ENCODE peak calls at places on chromosomes 4 and X, in seven cellular contexts. M is neural progenitor cell, P is MM.1S, L is GM23338, Y is HCT116, C is PC-3, I is GM23248. V is an unnamed sample.

GRCh38 chr4:124903995-124904722 is 191.6 kb upstream of the ANKRD50 start:
- DNase-seq in M (peak), P (no peak), L (peak), Y (peak), C (peak), I (peak), V (peak)

GRCh38 chrX:127129510-127129909 is 310.0 kb downstream of the PRR32 start:
- DNase-seq in M (no peak), P (no peak), L (no peak), Y (no peak), C (peak), I (no peak), V (peak)

GRCh38 chr4:48752726-48753125 is 27.4 kb downstream of the FRYL start:
- DNase-seq in M (no peak), P (no peak), L (peak), Y (no peak), C (no peak), I (no peak), V (no peak)

GRCh38 chr4:5888222-5888701 is 4.6 kb downstream of the CRMP1 start:
- DNase-seq in M (peak), P (no peak), L (peak), Y (no peak), C (no peak), I (no peak), V (peak)

GRCh38 chr4:73245955-73246354 is 12.6 kb downstream of the ANKRD17 start:
- DNase-seq in M (no peak), P (no peak), L (no peak), Y (no peak), C (no peak), I (no peak), V (no peak)

GRCh38 chr4:136150046-136150445 is 1382.2 kb downstream of the PCDH18 start:
- DNase-seq in M (no peak), P (no peak), L (peak), Y (no peak), C (no peak), I (no peak), V (no peak)

GRCh38 chr4:169658970-169659735 is 38.8 kb downstream of the CLCN3 start:
- DNase-seq in M (peak), P (no peak), L (no peak), Y (no peak), C (peak), I (peak), V (no peak)

GRCh38 chr4:79958511-79959264 is 114.3 kb downstream of the ANTXR2 start:
- DNase-seq in M (no peak), P (no peak), L (no peak), Y (no peak), C (no peak), I (no peak), V (no peak)

GRCh38 chrX:153321381-153322105 is at the start of gene PNMA6F:
- DNase-seq in M (no peak), P (no peak), L (peak), Y (no peak), C (no peak), I (no peak), V (no peak)

GRCh38 chr4:54254116-54254914 is 25.2 kb downstream of the PDGFRA start:
- DNase-seq in M (no peak), P (no peak), L (no peak), Y (no peak), C (no peak), I (peak), V (no peak)

GRCh38 chr4:185201983-185202962 is 1.5 kb downstream of the CFAP97 start:
- DNase-seq in M (peak), P (no peak), L (peak), Y (no peak), C (no peak), I (peak), V (no peak)

GRCh38 chrX:154135458-154136229 is 8.4 kb upstream of the OPN1LW start:
- DNase-seq in M (no peak), P (no peak), L (no peak), Y (no peak), C (peak), I (peak), V (no peak)

GRCh38 chrX:110588853-110589252 is 206.8 kb downstream of the CHRDL1 start:
- DNase-seq in M (no peak), P (no peak), L (no peak), Y (no peak), C (no peak), I (no peak), V (peak)

GRCh38 chrX:17038681-17039161 is 92.3 kb downstream of the REPS2 start:
- DNase-seq in M (no peak), P (peak), L (no peak), Y (no peak), C (no peak), I (peak), V (no peak)

GRCh38 chr4:42412251-42412650 is 15.0 kb downstream of the SHISA3 start:
- DNase-seq in M (no peak), P (no peak), L (no peak), Y (no peak), C (peak), I (peak), V (no peak)

GRCh38 chr4:107363137-107363536 is 327.0 kb upstream of the DKK2 start:
- DNase-seq in M (no peak), P (no peak), L (no peak), Y (no peak), C (no peak), I (no peak), V (no peak)

GRCh38 chrX:154352012-154352401 is 22.4 kb downstream of the FLNA start:
- DNase-seq in M (no peak), P (no peak), L (no peak), Y (no peak), C (no peak), I (no peak), V (no peak)

GRCh38 chrX:51614353-51614752 is 4.4 kb downstream of the CENPVL3 start:
- DNase-seq in M (peak), P (peak), L (peak), Y (peak), C (peak), I (peak), V (peak)

GRCh38 chr4:304987-305680 is at the start of gene ZNF732:
- DNase-seq in M (no peak), P (no peak), L (peak), Y (no peak), C (no peak), I (peak), V (no peak)

GRCh38 chr4:173178144-173178543 is 9.5 kb downstream of the GALNT7 start:
- DNase-seq in M (no peak), P (no peak), L (no peak), Y (no peak), C (no peak), I (no peak), V (no peak)

GRCh38 chrX:152843852-152844251 is 13.0 kb downstream of the NSDHL start:
- DNase-seq in M (no peak), P (no peak), L (no peak), Y (no peak), C (no peak), I (no peak), V (no peak)

GRCh38 chr4:144655491-144655890 is 9.5 kb downstream of the HHIP start:
- DNase-seq in M (no peak), P (no peak), L (no peak), Y (no peak), C (no peak), I (peak), V (no peak)

GRCh38 chr4:54998991-54999390 is 126.4 kb downstream of the KDR start:
- DNase-seq in M (peak), P (no peak), L (peak), Y (no peak), C (peak), I (peak), V (peak)

GRCh38 chrX:107747596-107748161 is 27.9 kb downstream of the TSC22D3 start:
- DNase-seq in M (peak), P (no peak), L (no peak), Y (no peak), C (peak), I (peak), V (peak)

GRCh38 chr4:121243476-121243875 is 79.4 kb upstream of the TNIP3 start:
- DNase-seq in M (no peak), P (no peak), L (no peak), Y (no peak), C (no peak), I (peak), V (no peak)

GRCh38 chr4:67101612-67102011 is 443.7 kb downstream of the CENPC start:
- DNase-seq in M (no peak), P (no peak), L (no peak), Y (no peak), C (no peak), I (no peak), V (no peak)

GRCh38 chr4:76504613-76505465 is 69.8 kb downstream of the SHROOM3 start:
- DNase-seq in M (peak), P (peak), L (peak), Y (peak), C (peak), I (peak), V (peak)

GRCh38 chrX:132908891-132909290 is 49.5 kb downstream of the HS6ST2 start:
- DNase-seq in M (peak), P (no peak), L (no peak), Y (no peak), C (peak), I (no peak), V (no peak)

GRCh38 chr4:141078871-141079270 is 54.4 kb downstream of the RNF150 start:
- DNase-seq in M (no peak), P (no peak), L (no peak), Y (no peak), C (no peak), I (peak), V (no peak)

GRCh38 chr4:100797791-100798190 is 280.0 kb upstream of the EMCN start:
- DNase-seq in M (no peak), P (no peak), L (no peak), Y (no peak), C (no peak), I (no peak), V (no peak)

GRCh38 chrX:15512401-15512965 is 11.9 kb downstream of the BMX start:
- DNase-seq in M (no peak), P (no peak), L (no peak), Y (no peak), C (peak), I (peak), V (no peak)

GRCh38 chrX:16528620-16529019 is 121.3 kb upstream of the S100G start:
- DNase-seq in M (no peak), P (no peak), L (no peak), Y (no peak), C (no peak), I (no peak), V (no peak)

GRCh38 chr4:65819192-65819591 is 148.9 kb upstream of the EPHA5 start:
- DNase-seq in M (no peak), P (no peak), L (no peak), Y (no peak), C (no peak), I (no peak), V (no peak)

GRCh38 chr4:41580007-41580406 is 42.0 kb downstream of the LIMCH1 start:
- DNase-seq in M (no peak), P (no peak), L (no peak), Y (no peak), C (no peak), I (no peak), V (no peak)

GRCh38 chr4:169848018-169848417 is 90.3 kb upstream of the HPF1 start:
- DNase-seq in M (no peak), P (no peak), L (no peak), Y (no peak), C (no peak), I (no peak), V (no peak)

GRCh38 chr4:39151120-39151713 is 31.1 kb upstream of the WDR19 start:
- DNase-seq in M (no peak), P (no peak), L (no peak), Y (no peak), C (no peak), I (peak), V (no peak)
- TF ChIP-seq EZH2phosphoT487 in M (no peak), P (no peak), L (no peak), Y (no peak), C (no peak), I (no peak), V (no peak)

GRCh38 chr4:84582302-84582987 is 482 bp upstream of the CDS1 start:
- DNase-seq in M (peak), P (peak), L (peak), Y (peak), C (peak), I (peak), V (peak)
- TF ChIP-seq EZH2 in M (peak), P (no peak), L (no peak), Y (no peak), C (no peak), I (no peak), V (no peak)

GRCh38 chr4:1411436-1412375 is 5.5 kb upstream of the NKX1-1 start:
- DNase-seq in M (no peak), P (no peak), L (peak), Y (no peak), C (no peak), I (no peak), V (no peak)

GRCh38 chr4:1409806-1410425 is 3.7 kb upstream of the NKX1-1 start:
- DNase-seq in M (no peak), P (no peak), L (no peak), Y (no peak), C (no peak), I (no peak), V (no peak)

GRCh38 chr4:1409079-1409805 is 3.0 kb upstream of the NKX1-1 start:
- DNase-seq in M (no peak), P (no peak), L (no peak), Y (no peak), C (no peak), I (no peak), V (no peak)

GRCh38 chr4:1412376-1413220 is 6.4 kb upstream of the NKX1-1 start:
- DNase-seq in M (no peak), P (no peak), L (no peak), Y (no peak), C (no peak), I (no peak), V (peak)

DNA sequence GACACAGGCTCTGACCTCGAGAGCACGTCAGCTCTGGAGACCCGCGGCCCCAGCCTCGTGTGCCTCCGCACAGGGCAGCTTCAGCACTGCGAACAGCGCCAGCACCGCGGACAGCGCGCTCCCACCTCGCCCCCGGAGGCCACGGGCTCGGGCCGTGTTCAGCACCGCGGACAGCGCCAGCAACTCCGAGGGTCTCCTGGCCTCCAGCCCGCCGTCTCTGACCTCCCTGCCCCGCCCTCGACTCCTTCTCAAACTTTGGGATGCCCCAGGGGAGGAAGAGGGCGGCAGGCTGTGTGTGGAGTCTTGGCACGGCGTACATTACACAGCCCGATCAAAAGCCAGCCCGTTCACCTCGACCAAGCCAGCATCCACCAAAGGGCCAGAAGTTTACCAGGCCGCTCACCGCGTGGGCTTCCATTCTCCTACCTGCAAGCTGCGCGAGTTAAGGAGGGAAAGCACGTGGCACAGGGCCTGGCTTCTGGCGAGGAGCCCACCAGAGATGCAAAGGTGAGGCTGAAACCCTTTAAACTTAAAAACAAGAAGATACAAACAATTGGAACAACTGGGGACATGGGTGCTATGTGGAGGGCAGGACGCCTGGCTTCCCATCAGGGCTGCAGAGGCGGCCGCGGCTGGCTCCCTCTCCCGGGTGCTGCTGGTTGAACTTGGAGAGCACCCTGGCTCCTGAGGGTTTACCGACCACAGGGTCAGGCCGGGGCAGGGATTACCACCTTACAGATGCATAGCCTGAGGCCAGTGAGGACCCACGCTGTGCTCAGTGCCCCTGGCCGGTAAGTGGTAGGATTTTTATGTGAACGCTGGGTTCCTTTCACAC is 4.5 kb upstream of the NKX1-1 start:
- DNase-seq in M (peak), P (peak), L (peak), Y (no peak), C (peak), I (peak), V (peak)
- TF ChIP-seq EZH2phosphoT487 in M (no peak), P (no peak), L (no peak), Y (no peak), C (no peak), I (no peak), V (no peak)

DNA sequence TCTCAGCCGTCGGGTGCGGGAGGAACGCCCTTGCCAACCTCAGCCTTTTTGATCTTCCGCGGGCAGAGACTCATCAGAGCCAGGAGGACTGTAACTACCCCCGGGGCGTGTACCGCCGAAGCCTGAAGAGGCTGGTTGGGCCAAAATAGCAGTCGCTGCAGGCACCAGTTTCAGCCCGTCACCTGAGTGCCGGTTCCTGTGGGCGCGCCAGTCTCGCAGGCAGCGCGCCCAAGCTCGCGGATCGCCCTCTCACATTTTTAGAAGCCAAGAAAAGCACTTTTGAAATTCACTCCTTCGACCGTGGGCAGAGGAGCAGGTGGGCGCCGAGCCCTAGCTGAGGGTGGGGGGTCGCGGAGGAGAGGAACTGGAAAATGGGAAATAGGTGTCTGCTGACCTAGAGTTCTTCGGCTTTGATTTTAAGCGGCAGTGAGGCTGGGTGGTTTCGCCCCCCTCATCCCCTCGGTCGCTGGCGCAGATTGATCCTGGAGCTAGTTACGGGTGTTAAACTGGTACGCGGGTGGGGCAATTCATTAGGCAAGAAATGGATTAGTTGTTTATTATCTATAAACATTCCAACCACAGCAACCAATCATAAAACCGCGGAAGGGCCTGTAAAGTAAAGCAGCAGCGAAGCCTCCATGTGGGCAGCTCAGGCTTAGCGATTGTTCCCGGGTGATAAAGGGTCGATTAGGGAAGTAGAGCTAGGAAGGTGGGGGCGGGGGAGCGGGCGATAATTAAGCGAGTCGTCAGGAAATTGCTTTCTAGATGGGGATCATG is 69.2 kb downstream of the FBXO8 start:
- DNase-seq in M (peak), P (no peak), L (peak), Y (no peak), C (no peak), I (peak), V (peak)
- TF ChIP-seq EZH2 in M (peak), P (no peak), L (peak), Y (no peak), C (no peak), I (no peak), V (peak)